ENCODE peak calls at places on chromosomes 3 and 15, in nine cellular contexts. One of them, this sample, is unnamed.

GRCh38 chr3:15647629-15648167 is 46.2 kb downstream of the BTD start:
- DNase-seq in MV-4-11: peak
- DNase-seq in SIG-M5: peak
- DNase-seq in right lobe of liver: no peak
- DNase-seq in LoVo: no peak
- DNase-seq in activated CD4-positive, alpha-beta T cell treated with anti-CD3 and anti-CD28 coated beads, Interleukin-2, amount 50 U/mL, for 4 hours: peak
- DNase-seq in naive thymus-derived CD4-positive, alpha-beta T cell: peak
- DNase-seq in nephron progenitor cell: no peak
- DNase-seq in astrocyte of the spinal cord: peak
- DNase-seq in this sample: peak

GRCh38 chr15:56963126-56963525 is 44.7 kb downstream of the TCF12 start:
- DNase-seq in MV-4-11: no peak
- DNase-seq in SIG-M5: no peak
- DNase-seq in right lobe of liver: no peak
- DNase-seq in LoVo: no peak
- DNase-seq in activated CD4-positive, alpha-beta T cell treated with anti-CD3 and anti-CD28 coated beads, Interleukin-2, amount 50 U/mL, for 4 hours: no peak
- DNase-seq in naive thymus-derived CD4-positive, alpha-beta T cell: no peak
- DNase-seq in nephron progenitor cell: no peak
- DNase-seq in astrocyte of the spinal cord: no peak
- DNase-seq in this sample: no peak

GRCh38 chr15:48602358-48603122 is 43.0 kb downstream of the FBN1 start:
- DNase-seq in MV-4-11: no peak
- DNase-seq in SIG-M5: no peak
- DNase-seq in right lobe of liver: no peak
- DNase-seq in LoVo: no peak
- DNase-seq in activated CD4-positive, alpha-beta T cell treated with anti-CD3 and anti-CD28 coated beads, Interleukin-2, amount 50 U/mL, for 4 hours: no peak
- DNase-seq in naive thymus-derived CD4-positive, alpha-beta T cell: no peak
- DNase-seq in nephron progenitor cell: no peak
- DNase-seq in astrocyte of the spinal cord: peak
- DNase-seq in this sample: no peak

GRCh38 chr15:62807539-62808130 is 234.9 kb upstream of the TPM1 start:
- DNase-seq in MV-4-11: no peak
- DNase-seq in SIG-M5: no peak
- DNase-seq in right lobe of liver: no peak
- DNase-seq in LoVo: no peak
- DNase-seq in activated CD4-positive, alpha-beta T cell treated with anti-CD3 and anti-CD28 coated beads, Interleukin-2, amount 50 U/mL, for 4 hours: no peak
- DNase-seq in naive thymus-derived CD4-positive, alpha-beta T cell: no peak
- DNase-seq in nephron progenitor cell: no peak
- DNase-seq in astrocyte of the spinal cord: no peak
- DNase-seq in this sample: no peak

GRCh38 chr15:29170496-29170895 is 99.1 kb downstream of the NSMCE3 start:
- DNase-seq in MV-4-11: no peak
- DNase-seq in SIG-M5: no peak
- DNase-seq in right lobe of liver: no peak
- DNase-seq in LoVo: no peak
- DNase-seq in activated CD4-positive, alpha-beta T cell treated with anti-CD3 and anti-CD28 coated beads, Interleukin-2, amount 50 U/mL, for 4 hours: no peak
- DNase-seq in naive thymus-derived CD4-positive, alpha-beta T cell: no peak
- DNase-seq in nephron progenitor cell: no peak
- DNase-seq in astrocyte of the spinal cord: no peak
- DNase-seq in this sample: no peak

GRCh38 chr3:8500208-8500961 is 1.2 kb upstream of the LMCD1 start:
- DNase-seq in MV-4-11: no peak
- DNase-seq in SIG-M5: no peak
- DNase-seq in right lobe of liver: no peak
- DNase-seq in LoVo: no peak
- DNase-seq in activated CD4-positive, alpha-beta T cell treated with anti-CD3 and anti-CD28 coated beads, Interleukin-2, amount 50 U/mL, for 4 hours: no peak
- DNase-seq in naive thymus-derived CD4-positive, alpha-beta T cell: no peak
- DNase-seq in nephron progenitor cell: no peak
- DNase-seq in astrocyte of the spinal cord: peak
- DNase-seq in this sample: no peak

GRCh38 chr3:1087066-1087555 is 5.7 kb upstream of the CNTN6 start:
- DNase-seq in MV-4-11: no peak
- DNase-seq in SIG-M5: no peak
- DNase-seq in right lobe of liver: peak
- DNase-seq in LoVo: peak
- DNase-seq in activated CD4-positive, alpha-beta T cell treated with anti-CD3 and anti-CD28 coated beads, Interleukin-2, amount 50 U/mL, for 4 hours: no peak
- DNase-seq in naive thymus-derived CD4-positive, alpha-beta T cell: no peak
- DNase-seq in nephron progenitor cell: no peak
- DNase-seq in astrocyte of the spinal cord: peak
- DNase-seq in this sample: no peak

GRCh38 chr3:20558161-20558560 is 372.2 kb upstream of the SGO1 start:
- DNase-seq in MV-4-11: no peak
- DNase-seq in SIG-M5: no peak
- DNase-seq in right lobe of liver: no peak
- DNase-seq in LoVo: no peak
- DNase-seq in activated CD4-positive, alpha-beta T cell treated with anti-CD3 and anti-CD28 coated beads, Interleukin-2, amount 50 U/mL, for 4 hours: no peak
- DNase-seq in naive thymus-derived CD4-positive, alpha-beta T cell: no peak
- DNase-seq in nephron progenitor cell: no peak
- DNase-seq in astrocyte of the spinal cord: no peak
- DNase-seq in this sample: no peak

GRCh38 chr3:177108648-177109047 is 88.6 kb downstream of the TBL1XR1 start:
- DNase-seq in MV-4-11: no peak
- DNase-seq in SIG-M5: no peak
- DNase-seq in right lobe of liver: no peak
- DNase-seq in LoVo: no peak
- DNase-seq in activated CD4-positive, alpha-beta T cell treated with anti-CD3 and anti-CD28 coated beads, Interleukin-2, amount 50 U/mL, for 4 hours: no peak
- DNase-seq in naive thymus-derived CD4-positive, alpha-beta T cell: no peak
- DNase-seq in nephron progenitor cell: no peak
- DNase-seq in astrocyte of the spinal cord: no peak
- DNase-seq in this sample: no peak

GRCh38 chr15:69224383-69224782 is 63.9 kb downstream of the GLCE start:
- DNase-seq in MV-4-11: no peak
- DNase-seq in SIG-M5: no peak
- DNase-seq in right lobe of liver: peak
- DNase-seq in LoVo: peak
- DNase-seq in activated CD4-positive, alpha-beta T cell treated with anti-CD3 and anti-CD28 coated beads, Interleukin-2, amount 50 U/mL, for 4 hours: no peak
- DNase-seq in naive thymus-derived CD4-positive, alpha-beta T cell: no peak
- DNase-seq in nephron progenitor cell: no peak
- DNase-seq in astrocyte of the spinal cord: no peak
- DNase-seq in this sample: peak

GRCh38 chr3:126548556-126549466 is 9.9 kb downstream of the C3orf22 start:
- DNase-seq in MV-4-11: no peak
- DNase-seq in SIG-M5: no peak
- DNase-seq in right lobe of liver: peak
- DNase-seq in LoVo: no peak
- DNase-seq in activated CD4-positive, alpha-beta T cell treated with anti-CD3 and anti-CD28 coated beads, Interleukin-2, amount 50 U/mL, for 4 hours: no peak
- DNase-seq in naive thymus-derived CD4-positive, alpha-beta T cell: no peak
- DNase-seq in nephron progenitor cell: no peak
- DNase-seq in astrocyte of the spinal cord: no peak
- DNase-seq in this sample: peak

GRCh38 chr3:67774676-67775075 is 120.3 kb upstream of the SUCLG2 start:
- DNase-seq in MV-4-11: no peak
- DNase-seq in SIG-M5: no peak
- DNase-seq in right lobe of liver: no peak
- DNase-seq in LoVo: no peak
- DNase-seq in activated CD4-positive, alpha-beta T cell treated with anti-CD3 and anti-CD28 coated beads, Interleukin-2, amount 50 U/mL, for 4 hours: no peak
- DNase-seq in naive thymus-derived CD4-positive, alpha-beta T cell: no peak
- DNase-seq in nephron progenitor cell: no peak
- DNase-seq in astrocyte of the spinal cord: no peak
- DNase-seq in this sample: no peak

GRCh38 chr3:94234177-94234788 is 171.4 kb downstream of the NSUN3 start:
- DNase-seq in MV-4-11: peak
- DNase-seq in SIG-M5: no peak
- DNase-seq in right lobe of liver: no peak
- DNase-seq in LoVo: peak
- DNase-seq in activated CD4-positive, alpha-beta T cell treated with anti-CD3 and anti-CD28 coated beads, Interleukin-2, amount 50 U/mL, for 4 hours: no peak
- DNase-seq in naive thymus-derived CD4-positive, alpha-beta T cell: no peak
- DNase-seq in nephron progenitor cell: peak
- DNase-seq in astrocyte of the spinal cord: peak
- DNase-seq in this sample: peak

GRCh38 chr3:2268779-2269178 is 170.1 kb downstream of the CNTN4 start:
- DNase-seq in MV-4-11: peak
- DNase-seq in SIG-M5: no peak
- DNase-seq in right lobe of liver: no peak
- DNase-seq in LoVo: no peak
- DNase-seq in activated CD4-positive, alpha-beta T cell treated with anti-CD3 and anti-CD28 coated beads, Interleukin-2, amount 50 U/mL, for 4 hours: no peak
- DNase-seq in naive thymus-derived CD4-positive, alpha-beta T cell: no peak
- DNase-seq in nephron progenitor cell: no peak
- DNase-seq in astrocyte of the spinal cord: no peak
- DNase-seq in this sample: no peak

GRCh38 chr3:179526989-179527391 is 35.7 kb upstream of the ACTL6A start:
- DNase-seq in MV-4-11: no peak
- DNase-seq in SIG-M5: no peak
- DNase-seq in right lobe of liver: no peak
- DNase-seq in LoVo: no peak
- DNase-seq in activated CD4-positive, alpha-beta T cell treated with anti-CD3 and anti-CD28 coated beads, Interleukin-2, amount 50 U/mL, for 4 hours: no peak
- DNase-seq in naive thymus-derived CD4-positive, alpha-beta T cell: no peak
- DNase-seq in nephron progenitor cell: peak
- DNase-seq in astrocyte of the spinal cord: peak
- DNase-seq in this sample: peak

GRCh38 chr3:136473716-136474326 is 223.7 kb downstream of the PCCB start:
- DNase-seq in MV-4-11: no peak
- DNase-seq in SIG-M5: no peak
- DNase-seq in right lobe of liver: no peak
- DNase-seq in LoVo: no peak
- DNase-seq in activated CD4-positive, alpha-beta T cell treated with anti-CD3 and anti-CD28 coated beads, Interleukin-2, amount 50 U/mL, for 4 hours: no peak
- DNase-seq in naive thymus-derived CD4-positive, alpha-beta T cell: no peak
- DNase-seq in nephron progenitor cell: no peak
- DNase-seq in astrocyte of the spinal cord: peak
- DNase-seq in this sample: no peak

GRCh38 chr3:62607287-62608029 is 234.1 kb upstream of the FEZF2 start:
- DNase-seq in MV-4-11: no peak
- DNase-seq in SIG-M5: no peak
- DNase-seq in right lobe of liver: no peak
- DNase-seq in LoVo: peak
- DNase-seq in activated CD4-positive, alpha-beta T cell treated with anti-CD3 and anti-CD28 coated beads, Interleukin-2, amount 50 U/mL, for 4 hours: no peak
- DNase-seq in naive thymus-derived CD4-positive, alpha-beta T cell: no peak
- DNase-seq in nephron progenitor cell: no peak
- DNase-seq in astrocyte of the spinal cord: peak
- DNase-seq in this sample: no peak

GRCh38 chr15:40244961-40245523 is 6.2 kb downstream of the PAK6 start:
- DNase-seq in MV-4-11: peak
- DNase-seq in SIG-M5: no peak
- DNase-seq in right lobe of liver: peak
- DNase-seq in LoVo: no peak
- DNase-seq in activated CD4-positive, alpha-beta T cell treated with anti-CD3 and anti-CD28 coated beads, Interleukin-2, amount 50 U/mL, for 4 hours: no peak
- DNase-seq in naive thymus-derived CD4-positive, alpha-beta T cell: no peak
- DNase-seq in nephron progenitor cell: no peak
- DNase-seq in astrocyte of the spinal cord: no peak
- DNase-seq in this sample: no peak

GRCh38 chr3:155391583-155391982 is 98.1 kb upstream of the STRIT1 start:
- DNase-seq in MV-4-11: no peak
- DNase-seq in SIG-M5: no peak
- DNase-seq in right lobe of liver: no peak
- DNase-seq in LoVo: peak
- DNase-seq in activated CD4-positive, alpha-beta T cell treated with anti-CD3 and anti-CD28 coated beads, Interleukin-2, amount 50 U/mL, for 4 hours: no peak
- DNase-seq in naive thymus-derived CD4-positive, alpha-beta T cell: no peak
- DNase-seq in nephron progenitor cell: no peak
- DNase-seq in astrocyte of the spinal cord: peak
- DNase-seq in this sample: no peak

GRCh38 chr15:79987969-79988368 is 17.0 kb upstream of the BCL2A1 start:
- DNase-seq in MV-4-11: no peak
- DNase-seq in SIG-M5: no peak
- DNase-seq in right lobe of liver: no peak
- DNase-seq in LoVo: no peak
- DNase-seq in activated CD4-positive, alpha-beta T cell treated with anti-CD3 and anti-CD28 coated beads, Interleukin-2, amount 50 U/mL, for 4 hours: no peak
- DNase-seq in naive thymus-derived CD4-positive, alpha-beta T cell: no peak
- DNase-seq in nephron progenitor cell: no peak
- DNase-seq in astrocyte of the spinal cord: no peak
- DNase-seq in this sample: no peak